ENCODE peak calls at places on chromosomes 11 and 22, in five cellular contexts. P is DND-41, U is mesenchymal stem cell, H is OCI-LY7, M is neuronal stem cell. S is an unnamed sample.

GRCh38 chr22:31342389-31343125 is 3.6 kb downstream of the PATZ1 start:
- DNase-seq in H (no peak), M (peak; percentile 18), P (no peak), U (no peak), S (peak; percentile 25)

GRCh38 chr11:49851971-49852389 is 100.2 kb upstream of the OR4C13 start:
- DNase-seq in M (no peak), H (no peak), P (no peak), U (no peak), S (no peak)

GRCh38 chr11:129743029-129743846 is 72.4 kb upstream of the TMEM45B start:
- DNase-seq in U (no peak), H (no peak), M (no peak), P (no peak), S (no peak)

GRCh38 chr11:75949023-75949672 is 134.1 kb downstream of the UVRAG start:
- DNase-seq in M (no peak), H (no peak), P (no peak), U (no peak), S (no peak)

GRCh38 chr11:12765428-12765827 is 91.2 kb downstream of the TEAD1 start:
- DNase-seq in M (no peak), P (peak; percentile 26), U (peak; percentile 74), H (peak; percentile 11), S (peak; percentile 24)

GRCh38 chr22:39900306-39901227 is at the start of gene GRAP2:
- DNase-seq in P (peak; percentile 88), M (no peak), U (no peak), H (peak; percentile 30), S (no peak)

GRCh38 chr11:3378426-3379423 is at the start of gene ZNF195:
- DNase-seq in U (peak; percentile 95), P (peak; percentile 99), M (peak; percentile 97), H (peak; percentile 99), S (peak; percentile 98)

GRCh38 chr22:46143491-46144147 is 6.7 kb upstream of the PPARA start:
- DNase-seq in H (no peak), U (no peak), P (no peak), M (no peak), S (no peak)

GRCh38 chr22:49377306-49377705 is 450.4 kb downstream of the BRD1 start:
- DNase-seq in M (no peak), P (no peak), U (no peak), H (no peak), S (no peak)

GRCh38 chr11:33942954-33943353 is 51.1 kb upstream of the LMO2 start:
- DNase-seq in U (peak; percentile 46), M (no peak), H (peak; percentile 7), P (no peak), S (no peak)

GRCh38 chr11:115928811-115929210 is 424.6 kb upstream of the CADM1 start:
- DNase-seq in H (no peak), U (no peak), M (no peak), P (no peak), S (no peak)

GRCh38 chr22:37001826-37002225 is 17.4 kb downstream of the TST start:
- DNase-seq in P (no peak), M (no peak), H (no peak), U (no peak), S (no peak)

GRCh38 chr11:57314221-57314973 is 10.4 kb downstream of the TNKS1BP1 start:
- DNase-seq in H (no peak), P (no peak), U (no peak), M (no peak), S (no peak)

GRCh38 chr22:33302049-33302545 is 243.9 kb upstream of the SYN3 start:
- DNase-seq in M (peak; percentile 65), U (peak; percentile 68), H (peak; percentile 91), P (peak; percentile 73), S (peak; percentile 88)

GRCh38 chr22:34080501-34080900 is 160.2 kb upstream of the LARGE1 start:
- DNase-seq in H (no peak), U (no peak), M (no peak), P (no peak), S (no peak)

GRCh38 chr11:96340555-96340885 is 2.5 kb downstream of the MAML2 start:
- DNase-seq in U (peak; percentile 28), M (no peak), H (no peak), P (no peak), S (no peak)

GRCh38 chr11:81644239-81644840 is 1089.3 kb downstream of the FAM181B start:
- DNase-seq in H (peak; percentile 74), M (peak; percentile 27), U (peak; percentile 37), P (peak; percentile 25), S (peak; percentile 76)

GRCh38 chr11:70826541-70826943 is 425.8 kb downstream of the SHANK2 start:
- DNase-seq in M (peak; percentile 57), P (no peak), U (no peak), H (no peak), S (peak; percentile 21)

GRCh38 chr11:103929168-103929903 is 107.1 kb upstream of the DDI1 start:
- DNase-seq in U (no peak), M (no peak), P (no peak), H (peak; percentile 25), S (no peak)

GRCh38 chr11:16776716-16777115 is 38.3 kb downstream of the C11orf58 start:
- DNase-seq in P (no peak), U (no peak), H (no peak), M (no peak), S (no peak)

GRCh38 chr11:12687216-12687623 is 13.0 kb downstream of the TEAD1 start:
- DNase-seq in P (no peak), U (no peak), H (no peak), M (no peak), S (no peak)

GRCh38 chr11:47408598-47409439 is 429 bp downstream of the SLC39A13 start:
- DNase-seq in M (no peak), P (no peak), U (peak; percentile 87), H (no peak), S (peak; percentile 71)

GRCh38 chr11:64869571-64870175 is 8.7 kb downstream of the EHD1 start:
- DNase-seq in M (no peak), U (peak; percentile 55), P (no peak), H (no peak), S (no peak)
- H3K4me1 ChIP-seq in M (peaks cover 18% of the 10 kb centered on the region), U (peaks cover 65% of the 10 kb centered on the region), P (no peaks in the 10 kb centered on the region), H (peaks cover 100% of the 10 kb centered on the region), S (peaks cover 61% of the 10 kb centered on the region)

GRCh38 chr11:66181632-66182345 is 86.7 kb upstream of the RAB1B start:
- DNase-seq in M (no peak), P (no peak), H (no peak), U (no peak), S (no peak)

GRCh38 chr11:66187453-66187852 is 81.0 kb upstream of the RAB1B start:
- DNase-seq in M (no peak), P (no peak), U (no peak), H (no peak), S (no peak)

GRCh38 chr11:66183581-66184048 is 84.8 kb upstream of the RAB1B start:
- DNase-seq in U (peak; percentile 47), H (peak; percentile 8), P (no peak), M (no peak), S (no peak)

GRCh38 chr11:66186470-66186869 is 82.0 kb upstream of the RAB1B start:
- DNase-seq in M (no peak), U (no peak), P (no peak), H (no peak), S (no peak)

DNA sequence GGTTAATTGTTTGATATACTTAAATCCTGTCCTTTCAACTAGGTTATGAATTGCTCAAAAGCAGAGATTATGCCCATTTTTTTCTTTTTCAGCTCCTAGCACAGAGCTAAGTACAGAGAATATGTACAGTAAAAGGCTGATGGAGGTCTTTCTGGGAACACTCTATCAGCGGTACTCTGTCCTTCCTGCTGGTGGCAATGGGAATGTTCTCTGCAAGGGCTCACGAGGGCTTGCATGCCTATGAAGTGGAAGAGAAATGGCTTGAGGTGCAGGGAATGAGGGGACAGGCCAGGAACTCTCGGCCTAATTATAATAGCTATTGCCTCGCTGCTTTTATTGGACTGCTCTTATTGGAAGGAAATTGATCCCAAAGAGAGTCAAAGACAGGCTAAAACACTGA is 83.7 kb upstream of the RAB1B start:
- DNase-seq in M (no peak), H (no peak), P (no peak), U (no peak), S (no peak)
- H2AFZ ChIP-seq in M (no peak overlapping the region), H (no peak overlapping the region), P (no peak overlapping the region), U (no peak overlapping the region), S (no peak overlapping the region)

GRCh38 chr11:46359936-46360335 is 12.7 kb downstream of the DGKZ start:
- DNase-seq in P (no peak), H (no peak), M (no peak), U (no peak), S (no peak)

GRCh38 chr11:46357483-46357936 is 10.2 kb downstream of the DGKZ start:
- DNase-seq in U (no peak), M (no peak), H (no peak), P (no peak), S (no peak)

GRCh38 chr11:46353706-46354105 is 6.4 kb downstream of the DGKZ start:
- DNase-seq in P (peak; percentile 40), U (no peak), H (no peak), M (no peak), S (no peak)

GRCh38 chr11:46360878-46361277 is 13.6 kb downstream of the DGKZ start:
- DNase-seq in U (peak; percentile 46), P (no peak), M (no peak), H (peak; percentile 45), S (no peak)

DNA sequence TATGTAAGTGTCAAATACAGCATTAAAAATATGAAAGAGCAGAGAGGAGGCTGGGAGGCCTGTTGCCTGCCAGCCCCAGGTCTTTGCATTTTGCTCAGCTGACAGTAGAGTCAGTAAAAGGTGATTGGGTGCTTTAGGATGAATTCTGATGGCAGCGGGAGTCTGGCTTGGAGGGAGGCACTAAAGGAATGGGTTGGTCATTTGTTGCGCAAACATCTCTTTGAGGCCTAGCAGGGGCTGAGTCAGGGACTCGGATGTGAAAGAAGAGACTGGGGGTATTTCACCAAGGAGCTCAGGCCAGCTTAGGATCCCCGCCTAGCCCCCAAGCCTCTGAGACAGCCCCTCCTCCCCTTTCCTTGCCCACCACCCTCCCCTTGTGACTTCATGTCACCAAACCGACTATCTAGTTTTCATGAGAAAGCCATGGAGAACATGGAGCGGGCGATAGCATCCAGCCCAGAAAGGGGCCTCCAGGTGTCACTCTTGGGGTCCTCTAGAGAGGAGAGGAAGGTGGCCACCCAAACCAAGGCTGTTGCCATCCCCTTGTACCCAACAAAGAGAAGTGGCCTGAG is 9.7 kb downstream of the DGKZ start:
- DNase-seq in P (no peak), H (no peak), U (peak; percentile 84), M (no peak), S (peak; percentile 55)
- H3K4me1 ChIP-seq in P (peaks cover 34% of the 10 kb centered on the region), H (peaks cover 35% of the 10 kb centered on the region), U (peaks cover 44% of the 10 kb centered on the region), M (peaks cover 32% of the 10 kb centered on the region), S (peaks cover 12% of the 10 kb centered on the region)

DNA sequence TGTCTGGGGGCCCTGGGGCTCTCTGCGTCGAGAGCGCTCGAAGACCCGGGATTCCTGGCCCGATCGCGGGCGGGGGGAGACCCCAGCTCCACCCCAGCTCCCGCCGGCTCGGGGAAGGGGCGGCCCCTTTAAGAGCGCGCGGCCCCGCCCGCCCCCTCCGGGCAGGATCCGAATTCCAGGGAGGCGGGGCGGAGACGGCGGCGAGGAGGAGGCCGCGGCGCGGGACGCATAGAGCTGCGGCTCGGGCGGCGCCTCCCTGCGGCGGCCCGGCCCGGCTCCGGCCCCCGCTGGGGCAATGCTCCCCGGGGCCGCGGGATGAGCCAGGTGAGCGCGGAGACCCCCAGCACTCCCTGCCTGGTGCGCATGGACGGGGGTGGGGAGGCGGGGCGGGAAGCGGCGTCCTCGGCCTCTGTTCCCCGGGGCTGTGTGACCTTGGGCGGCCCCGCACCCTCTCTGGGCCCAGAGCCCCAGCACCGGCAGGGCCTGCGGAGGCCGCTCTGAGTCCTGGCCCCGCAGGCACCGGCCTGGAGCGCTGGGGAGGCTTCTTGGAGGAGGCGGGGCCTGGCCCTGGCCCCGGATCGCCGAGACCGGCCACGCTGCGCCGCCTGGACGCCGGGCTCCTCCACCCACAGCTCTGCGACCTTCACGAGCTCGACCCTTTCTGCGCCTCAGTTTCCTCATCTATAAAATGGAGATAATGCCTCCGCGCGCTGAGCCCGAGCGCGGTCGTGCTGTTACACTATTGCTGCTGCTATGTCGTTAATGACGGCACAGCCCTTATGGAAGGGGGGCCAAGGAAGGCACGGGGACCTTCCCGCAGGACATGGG is 594 bp downstream of the GAS2L1 start:
- DNase-seq in U (peak; percentile 83), H (no peak), M (peak; percentile 83), P (peak; percentile 61), S (peak; percentile 92)
- H2AFZ ChIP-seq in U (peak overlapping the region; percentile 72), H (no peak overlapping the region), M (peak overlapping the region; percentile 99), P (peak overlapping the region; percentile 57), S (peak overlapping the region; percentile 96)

S was measured in hepatocyte.